ENCODE peak calls at places on chromosomes 6 and 20, in seven cellular contexts. R is GM23248, F is PC-3, O is HCT116, A is GM23338, U is MM.1S, M is hepatocyte. K is an unnamed sample.

GRCh38 chr6:16635810-16636602 is 125.3 kb downstream of the ATXN1 start:
- DNase-seq in M (no peak), A (peak), O (peak), U (peak), F (peak), R (peak), K (no peak)

GRCh38 chr20:56974499-56975250 is 291.8 kb downstream of the BMP7 start:
- DNase-seq in R (peak), A (peak), O (peak), M (peak), F (peak), U (peak), K (peak)

GRCh38 chr6:12958052-12958706 is 241.6 kb downstream of the PHACTR1 start:
- DNase-seq in A (peak), F (no peak), O (no peak), U (no peak), M (peak), R (peak), K (no peak)

GRCh38 chr6:37585523-37585905 is 85.8 kb upstream of the CCDC167 start:
- DNase-seq in R (peak), U (no peak), A (no peak), F (no peak), M (no peak), O (no peak), K (no peak)

GRCh38 chr6:11755725-11756124 is 22.9 kb downstream of the ADTRP start:
- DNase-seq in F (no peak), R (peak), A (no peak), O (no peak), M (no peak), U (no peak), K (no peak)

GRCh38 chr6:23535071-23535470 is 590.9 kb upstream of the NRSN1 start:
- DNase-seq in R (peak), F (no peak), O (no peak), M (no peak), U (no peak), A (no peak), K (no peak)

GRCh38 chr6:142907017-142907470 is 37.9 kb downstream of the HIVEP2 start:
- DNase-seq in M (no peak), U (peak), R (no peak), O (no peak), A (no peak), F (no peak), K (no peak)

GRCh38 chr20:39310363-39311037 is 348.4 kb downstream of the DHX35 start:
- DNase-seq in R (no peak), O (no peak), A (no peak), M (no peak), U (peak), F (no peak), K (no peak)

GRCh38 chr6:26175428-26176181 is 88.4 kb downstream of the HFE start:
- DNase-seq in M (peak), A (peak), F (peak), R (peak), U (peak), O (no peak), K (peak)

GRCh38 chr20:51910202-51911050 is 108.1 kb upstream of the SALL4 start:
- DNase-seq in U (no peak), R (no peak), A (peak), O (no peak), M (peak), F (peak), K (peak)

GRCh38 chr6:163339466-163339865 is 75.1 kb upstream of the QKI start:
- DNase-seq in A (no peak), U (no peak), F (no peak), R (no peak), M (no peak), O (no peak), K (no peak)

GRCh38 chr6:37554480-37554819 is 54.8 kb upstream of the CCDC167 start:
- DNase-seq in R (peak), F (peak), M (no peak), O (peak), A (no peak), U (no peak), K (no peak)

GRCh38 chr6:157762636-157763035 is 60.4 kb upstream of the SNX9 start:
- DNase-seq in A (no peak), O (no peak), F (no peak), M (no peak), U (no peak), R (peak), K (no peak)

GRCh38 chr6:125859691-125860210 is 69.0 kb downstream of the NCOA7 start:
- DNase-seq in A (no peak), R (peak), O (no peak), U (no peak), F (no peak), M (no peak), K (no peak)

GRCh38 chr20:39874049-39874893 is 814.8 kb downstream of the MAFB start:
- DNase-seq in M (peak), U (peak), O (peak), R (peak), F (peak), A (peak), K (peak)

DNA sequence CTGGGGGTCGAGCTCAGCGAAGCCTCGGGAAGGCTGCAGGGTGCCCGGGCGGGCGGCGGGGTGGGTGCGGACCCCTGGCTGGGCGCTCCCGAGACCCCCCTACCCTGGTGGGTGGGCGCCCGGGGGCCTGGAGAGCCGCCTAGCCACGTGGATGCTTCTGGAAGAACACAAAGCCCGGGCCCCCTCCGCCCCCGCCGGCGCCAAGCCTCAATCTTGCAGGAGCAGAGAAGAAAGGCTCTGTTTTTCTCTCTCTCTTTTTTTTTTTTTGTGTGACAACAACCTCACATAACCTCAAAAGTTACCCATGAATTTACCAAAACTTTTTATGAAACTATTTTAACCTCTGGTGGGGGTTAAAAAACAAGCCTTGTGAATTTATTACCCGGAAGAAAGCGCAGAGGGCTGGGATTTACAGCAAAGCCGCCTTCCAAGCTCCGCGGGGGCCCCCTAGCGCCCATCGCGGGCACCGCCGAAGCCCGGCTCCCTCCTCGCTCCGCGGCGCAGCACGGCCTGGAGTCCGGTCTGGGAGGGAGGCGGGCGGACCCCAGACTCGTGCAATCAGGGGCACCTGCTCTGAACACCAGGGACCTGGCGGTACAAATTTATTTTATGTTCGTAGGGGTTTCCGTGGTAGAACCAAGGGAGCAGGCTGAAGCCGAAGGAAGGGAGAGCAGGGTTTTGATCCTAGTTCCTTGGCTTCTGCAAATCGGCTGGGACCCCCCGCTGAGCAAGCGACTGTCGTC is 58.8 kb downstream of the ZNF831 start:
- DNase-seq in U (peak), F (peak), M (peak), A (peak), O (peak), R (peak), K (peak)
- TF ChIP-seq EZH2 in U (no peak), F (no peak), M (no peak), A (no peak), O (no peak), R (no peak), K (peak)

GRCh38 chr6:20233007-20233730 is 20.9 kb upstream of the MBOAT1 start:
- DNase-seq in F (no peak), U (no peak), M (no peak), A (no peak), R (no peak), O (no peak), K (no peak)
- H3K4me3 ChIP-seq in F (no peak), U (no peak), M (no peak), A (no peak), R (no peak), O (no peak), K (no peak)

GRCh38 chr20:61734733-61735502 is 330.8 kb downstream of the TAF4 start:
- DNase-seq in R (no peak), M (no peak), F (no peak), A (no peak), U (no peak), O (no peak), K (no peak)

GRCh38 chr20:61733216-61733615 is 332.5 kb downstream of the TAF4 start:
- DNase-seq in M (no peak), F (no peak), U (no peak), O (no peak), R (no peak), A (no peak), K (no peak)

GRCh38 chr20:61732511-61733210 is 333.0 kb downstream of the TAF4 start:
- DNase-seq in A (no peak), M (no peak), O (no peak), R (no peak), U (no peak), F (no peak), K (no peak)

GRCh38 chr20:61735503-61735785 is 330.2 kb downstream of the TAF4 start:
- DNase-seq in A (no peak), O (no peak), U (no peak), M (no peak), F (no peak), R (no peak), K (no peak)

GRCh38 chr20:61733891-61734732 is 331.6 kb downstream of the TAF4 start:
- DNase-seq in M (no peak), O (no peak), F (no peak), R (no peak), U (no peak), A (no peak), K (peak)
- TF ChIP-seq EZH2phosphoT487 in M (no peak), O (no peak), F (no peak), R (no peak), U (no peak), A (no peak), K (no peak)

DNA sequence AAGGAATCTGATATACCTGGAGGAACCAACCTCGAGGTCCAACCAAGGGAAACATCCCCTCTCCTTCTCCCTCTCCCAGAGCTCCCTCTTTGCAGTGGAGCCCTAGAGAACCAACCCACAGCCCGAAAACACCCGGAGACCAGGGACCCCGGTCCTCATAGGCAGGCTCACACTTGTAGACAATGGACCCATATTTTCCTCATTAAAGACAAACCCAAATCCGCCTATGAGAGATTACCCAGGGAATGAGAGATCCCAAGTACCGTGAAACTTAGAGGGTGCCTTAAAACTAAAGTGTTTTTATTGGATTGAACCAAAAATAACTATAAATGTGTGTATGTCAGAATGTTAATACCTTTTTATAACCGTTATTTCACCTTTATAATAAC is 9.6 kb upstream of the FOXF2 start:
- DNase-seq in A (no peak), R (no peak), U (no peak), O (no peak), M (no peak), F (no peak), K (no peak)
- TF ChIP-seq EZH2 in A (peak), R (peak), U (no peak), O (no peak), M (no peak), F (no peak), K (no peak)

DNA sequence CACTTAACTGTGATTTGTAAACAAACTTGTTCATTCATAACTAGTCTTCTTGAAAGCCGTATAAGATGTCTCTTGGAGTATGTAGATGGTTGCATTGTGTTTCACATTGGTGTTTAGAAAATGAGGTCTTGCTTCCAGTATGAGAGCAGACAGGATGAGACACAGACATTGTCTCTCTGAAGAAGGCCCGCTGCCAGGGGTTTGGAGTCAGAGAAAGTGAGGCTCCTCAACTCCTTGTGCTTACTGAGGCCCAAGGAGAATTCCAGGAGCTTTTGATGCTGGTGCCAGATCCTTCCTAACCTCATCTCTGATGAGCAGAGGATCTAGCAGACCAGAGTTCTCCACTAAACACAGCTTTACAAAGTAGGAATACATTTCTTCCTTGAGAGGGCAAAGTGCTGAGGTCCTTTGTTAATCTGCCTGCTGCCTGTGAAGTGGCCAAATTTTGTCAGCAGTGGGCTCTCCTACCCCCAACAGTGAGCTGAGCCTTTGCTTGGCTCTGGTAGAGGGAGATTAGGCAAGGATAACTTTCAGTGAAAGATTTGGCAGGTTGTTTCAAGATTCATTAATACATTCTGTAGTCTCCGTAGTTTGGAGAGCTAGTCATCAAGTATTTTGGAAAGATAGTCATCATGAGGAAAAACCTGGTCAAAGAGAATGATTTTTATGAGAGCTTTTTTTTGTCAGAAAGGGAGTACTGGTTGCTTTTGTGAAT is 9.7 kb downstream of the MAPRE1 start:
- DNase-seq in F (no peak), M (no peak), U (no peak), O (no peak), A (no peak), R (peak), K (no peak)
- H3K4me3 ChIP-seq in F (no peak), M (no peak), U (no peak), O (no peak), A (no peak), R (no peak), K (no peak)

DNA sequence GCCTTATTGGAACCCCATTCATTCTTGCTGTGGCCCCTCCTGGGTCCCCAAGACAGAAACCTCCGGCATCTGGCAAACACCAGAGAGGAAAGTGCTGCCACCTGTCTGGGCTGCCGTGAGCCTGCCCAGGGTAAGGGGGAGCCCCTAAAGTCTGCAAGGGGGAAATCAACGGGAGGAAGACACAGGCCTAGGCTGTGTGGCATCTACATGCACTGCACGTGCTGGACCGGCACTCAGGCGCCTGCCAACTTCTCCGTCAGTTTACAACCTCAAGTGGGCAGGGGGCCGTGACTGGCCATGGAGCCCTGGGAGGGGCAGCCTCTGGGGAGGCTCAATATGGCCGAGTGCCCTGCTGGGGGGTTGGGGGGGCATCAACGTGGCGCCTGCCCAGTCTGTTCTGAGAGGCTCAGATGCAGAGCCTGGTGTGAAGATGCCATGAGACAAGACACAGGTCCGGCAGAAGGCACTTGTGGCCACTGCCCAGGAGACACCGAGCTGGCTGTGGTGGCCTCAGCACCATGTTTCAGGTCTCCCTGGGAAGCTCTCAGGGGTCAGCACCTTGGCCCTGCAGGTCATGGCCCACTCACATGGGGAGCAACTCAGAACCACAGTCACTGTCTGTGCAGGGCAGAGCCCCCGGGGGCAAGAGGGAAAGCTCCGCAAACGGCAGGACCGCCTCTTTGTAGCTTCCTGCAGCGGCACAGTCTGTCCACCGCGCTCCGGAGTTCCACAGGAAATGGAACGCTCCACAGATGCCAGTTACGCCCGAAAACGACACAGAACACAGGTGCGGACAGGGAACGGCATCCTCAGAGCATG is 8.4 kb downstream of the UCKL1 start:
- DNase-seq in O (no peak), U (no peak), M (no peak), A (no peak), R (no peak), F (no peak), K (no peak)
- TF ChIP-seq EZH2phosphoT487 in O (no peak), U (no peak), M (no peak), A (no peak), R (no peak), F (no peak), K (no peak)

GRCh38 chr6:19902201-19902600 is 65.0 kb downstream of the ID4 start:
- DNase-seq in M (no peak), F (no peak), O (no peak), R (no peak), U (no peak), A (no peak), K (no peak)
- TF ChIP-seq EZH2 in M (no peak), F (no peak), O (no peak), R (no peak), U (no peak), A (no peak), K (no peak)

K was measured in neural progenitor cell.